ENCODE peak calls at places on chromosome 13, in nine cellular contexts. Q, V, S, X, K, J, U, R and B are unnamed samples.

GRCh38 chr13:79457948-79458347 is 23.0 kb upstream of the NDFIP2 start:
- DNase-seq in Q (no peak), V (peak), S (no peak), X (no peak), K (peak), J (peak), U (no peak), R (no peak), B (no peak)

GRCh38 chr13:103291693-103292572 is 225.7 kb upstream of the SLC10A2 start:
- DNase-seq in Q (no peak), V (peak), S (no peak), X (no peak), K (no peak), J (no peak), U (no peak), R (no peak), B (no peak)

GRCh38 chr13:43080199-43080598 is 56.8 kb downstream of the DNAJC15 start:
- DNase-seq in Q (no peak), V (no peak), S (no peak), X (no peak), K (no peak), J (no peak), U (no peak), R (no peak), B (no peak)

GRCh38 chr13:60655268-60655667 is 258.2 kb downstream of the TDRD3 start:
- DNase-seq in Q (no peak), V (no peak), S (no peak), X (no peak), K (no peak), J (no peak), U (no peak), R (no peak), B (no peak)

GRCh38 chr13:44347905-44348304 is 25.7 kb upstream of the SERP2 start:
- DNase-seq in Q (no peak), V (no peak), S (no peak), X (no peak), K (no peak), J (peak), U (no peak), R (no peak), B (no peak)

GRCh38 chr13:41345921-41346589 is 35.0 kb downstream of the NAA16 start:
- DNase-seq in Q (no peak), V (no peak), S (no peak), X (no peak), K (no peak), J (peak), U (no peak), R (no peak), B (no peak)

GRCh38 chr13:40563350-40564125 is 102.9 kb downstream of the FOXO1 start:
- DNase-seq in Q (no peak), V (no peak), S (no peak), X (no peak), K (no peak), J (peak), U (no peak), R (no peak), B (no peak)

GRCh38 chr13:37413161-37413560 is 185.4 kb downstream of the POSTN start:
- DNase-seq in Q (no peak), V (no peak), S (no peak), X (no peak), K (no peak), J (no peak), U (no peak), R (no peak), B (no peak)

GRCh38 chr13:111626371-111627305 is 306.2 kb downstream of the TEX29 start:
- DNase-seq in Q (no peak), V (no peak), S (no peak), X (no peak), K (no peak), J (no peak), U (peak), R (peak), B (no peak)

GRCh38 chr13:97629601-97630272 is 195.8 kb downstream of the RAP2A start:
- DNase-seq in Q (no peak), V (no peak), S (no peak), X (peak), K (no peak), J (no peak), U (peak), R (no peak), B (no peak)

GRCh38 chr13:78022164-78022877 is 103.7 kb upstream of the EDNRB start:
- DNase-seq in Q (no peak), V (peak), S (no peak), X (no peak), K (peak), J (peak), U (no peak), R (no peak), B (peak)

GRCh38 chr13:92966341-92966740 is 260.3 kb upstream of the GPC6 start:
- DNase-seq in Q (no peak), V (no peak), S (no peak), X (no peak), K (no peak), J (no peak), U (no peak), R (no peak), B (no peak)

GRCh38 chr13:50529154-50529882 is 314.2 kb downstream of the DLEU7 start:
- DNase-seq in Q (no peak), V (peak), S (peak), X (peak), K (no peak), J (peak), U (peak), R (peak), B (peak)

GRCh38 chr13:23468811-23469210 is 35.3 kb upstream of the SACS start:
- DNase-seq in Q (no peak), V (no peak), S (no peak), X (no peak), K (no peak), J (no peak), U (no peak), R (no peak), B (no peak)

GRCh38 chr13:30690282-30691188 is 44.8 kb upstream of the ALOX5AP start:
- DNase-seq in Q (no peak), V (peak), S (peak), X (peak), K (peak), J (peak), U (peak), R (peak), B (peak)

GRCh38 chr13:111662451-111662850 is 342.0 kb downstream of the TEX29 start:
- DNase-seq in Q (no peak), V (no peak), S (no peak), X (no peak), K (no peak), J (no peak), U (peak), R (peak), B (no peak)

GRCh38 chr13:27288397-27288796 is 17.8 kb downstream of the RASL11A start:
- DNase-seq in Q (no peak), V (no peak), S (no peak), X (no peak), K (no peak), J (no peak), U (no peak), R (no peak), B (no peak)

GRCh38 chr13:105273665-105274222 is 1261.7 kb downstream of the EFNB2 start:
- DNase-seq in Q (no peak), V (no peak), S (no peak), X (no peak), K (no peak), J (no peak), U (no peak), R (no peak), B (no peak)

GRCh38 chr13:26486550-26486949 is 70.9 kb upstream of the WASF3 start:
- DNase-seq in Q (no peak), V (no peak), S (no peak), X (no peak), K (no peak), J (no peak), U (no peak), R (peak), B (no peak)

GRCh38 chr13:42654760-42655159 is 80.8 kb downstream of the TNFSF11 start:
- DNase-seq in Q (no peak), V (no peak), S (no peak), X (no peak), K (no peak), J (peak), U (no peak), R (no peak), B (no peak)

GRCh38 chr13:95643814-95644598 is 500 bp downstream of the DZIP1 start:
- DNase-seq in Q (peak), V (peak), S (no peak), X (no peak), K (no peak), J (peak), U (no peak), R (peak), B (no peak)

GRCh38 chr13:106899444-106899843 is 331.5 kb upstream of the ARGLU1 start:
- DNase-seq in Q (no peak), V (no peak), S (no peak), X (no peak), K (no peak), J (no peak), U (no peak), R (no peak), B (no peak)

GRCh38 chr13:27027086-27027667 is 144.4 kb downstream of the USP12 start:
- DNase-seq in Q (no peak), V (no peak), S (no peak), X (no peak), K (no peak), J (no peak), U (no peak), R (no peak), B (no peak)

GRCh38 chr13:42876270-42876714 is 94.9 kb downstream of the FAM216B start:
- DNase-seq in Q (no peak), V (peak), S (no peak), X (no peak), K (no peak), J (peak), U (no peak), R (no peak), B (no peak)

GRCh38 chr13:114177245-114178010 is 1.6 kb upstream of the CFAP97D2 start:
- DNase-seq in Q (no peak), V (no peak), S (no peak), X (no peak), K (no peak), J (no peak), U (no peak), R (no peak), B (no peak)

GRCh38 chr13:32025730-32026129 is 5.8 kb upstream of the FRY start:
- DNase-seq in Q (no peak), V (no peak), S (no peak), X (no peak), K (no peak), J (no peak), U (no peak), R (no peak), B (no peak)

GRCh38 chr13:33722216-33722900 is 95.6 kb upstream of the RFC3 start:
- DNase-seq in Q (no peak), V (peak), S (no peak), X (no peak), K (no peak), J (peak), U (no peak), R (no peak), B (no peak)

GRCh38 chr13:67619987-67620386 is 389.9 kb upstream of the PCDH9 start:
- DNase-seq in Q (no peak), V (peak), S (no peak), X (no peak), K (no peak), J (no peak), U (no peak), R (no peak), B (peak)

GRCh38 chr13:80399340-80400163 is 58.6 kb upstream of the SPRY2 start:
- DNase-seq in Q (no peak), V (no peak), S (no peak), X (peak), K (peak), J (no peak), U (peak), R (no peak), B (no peak)

DNA sequence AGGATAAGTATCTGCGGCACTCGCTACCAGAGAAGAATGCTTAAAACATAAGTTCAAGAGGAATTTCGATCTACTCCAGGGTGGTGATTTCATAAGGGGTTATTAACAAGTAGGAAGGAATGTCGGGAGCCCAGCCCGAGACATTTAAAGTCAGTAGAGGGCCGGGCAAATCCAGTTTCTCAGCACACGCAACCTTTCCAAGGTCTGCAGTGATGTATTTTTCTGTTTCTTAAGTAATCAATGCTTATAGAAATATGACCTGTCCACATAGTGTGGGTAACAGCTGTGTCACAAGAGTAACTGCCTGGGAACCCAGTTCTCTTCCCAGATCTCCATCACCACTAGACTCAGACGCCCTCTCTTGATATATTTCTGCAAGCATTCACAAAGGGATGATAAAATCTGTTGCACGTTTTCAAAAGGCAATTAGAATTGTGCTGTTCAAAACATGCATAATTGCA is 525.9 kb downstream of the MYO16 start:
- DNase-seq in Q (no peak), V (peak), S (peak), X (no peak), K (no peak), J (peak), U (peak), R (no peak), B (peak)
- H3K4me3 ChIP-seq in Q (no peak), V (no peak), S (peak), X (no peak), K (no peak), J (no peak), U (no peak), R (no peak), B (no peak)

DNA sequence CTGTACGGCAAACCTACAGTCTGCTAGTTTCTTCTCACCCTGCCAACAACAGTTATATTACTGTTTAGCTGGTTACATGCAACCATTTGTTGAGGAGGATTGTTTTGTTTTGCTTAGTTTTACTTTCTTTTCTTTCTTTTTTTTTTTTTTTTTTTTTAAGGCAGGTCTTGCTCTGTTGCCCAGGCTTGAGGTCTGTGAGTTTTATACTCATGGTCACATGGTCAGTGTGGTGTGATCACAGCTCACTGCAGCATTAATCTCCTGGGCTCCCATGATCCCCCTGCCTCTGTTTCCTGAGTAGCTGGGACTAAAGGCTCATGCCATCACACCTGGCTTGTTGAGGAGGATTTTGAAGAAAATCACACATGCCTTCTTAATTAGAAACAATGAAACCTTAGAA is 505.6 kb downstream of the GPC5 start:
- DNase-seq in Q (no peak), V (no peak), S (no peak), X (no peak), K (no peak), J (no peak), U (no peak), R (no peak), B (no peak)
- TF ChIP-seq CTCF in Q (no peak), V (no peak), S (no peak), X (no peak), K (no peak), J (no peak), U (no peak), R (no peak), B (no peak)

GRCh38 chr13:24680258-24680920 is at the start of gene ATP12A:
- DNase-seq in Q (peak), V (no peak), S (no peak), X (no peak), K (no peak), J (no peak), U (no peak), R (no peak), B (no peak)
- H3K4me3 ChIP-seq in Q (peak), V (no peak), S (peak), X (peak), K (peak), J (peak), U (peak), R (peak), B (peak)

GRCh38 chr13:20116213-20116612 is 44.6 kb downstream of the GJA3 start:
- DNase-seq in Q (no peak), V (no peak), S (no peak), X (no peak), K (no peak), J (no peak), U (no peak), R (no peak), B (no peak)
- TF ChIP-seq CTCF in Q (peak), V (no peak), S (no peak), X (no peak), K (peak), J (no peak), U (no peak), R (no peak), B (no peak)

GRCh38 chr13:99566125-99567083 is 65.1 kb downstream of the TM9SF2 start:
- DNase-seq in Q (no peak), V (no peak), S (no peak), X (no peak), K (no peak), J (no peak), U (no peak), R (no peak), B (no peak)

GRCh38 chr13:99564389-99564788 is 63.1 kb downstream of the TM9SF2 start:
- DNase-seq in Q (no peak), V (no peak), S (no peak), X (no peak), K (no peak), J (no peak), U (no peak), R (no peak), B (no peak)

GRCh38 chr13:99565478-99566124 is 64.3 kb downstream of the TM9SF2 start:
- DNase-seq in Q (peak), V (peak), S (no peak), X (no peak), K (no peak), J (no peak), U (no peak), R (no peak), B (no peak)
- H3K4me3 ChIP-seq in Q (no peak), V (no peak), S (no peak), X (no peak), K (no peak), J (no peak), U (no peak), R (no peak), B (no peak)

GRCh38 chr13:49220035-49220855 is at the start of gene MLNR:
- DNase-seq in Q (peak), V (no peak), S (no peak), X (peak), K (no peak), J (peak), U (no peak), R (no peak), B (no peak)
- TF ChIP-seq CTCF in Q (peak), V (peak), S (peak), X (peak), K (no peak), J (no peak), U (no peak), R (peak), B (no peak)

GRCh38 chr13:109780880-109781383 is 5.5 kb downstream of the IRS2 start:
- DNase-seq in Q (no peak), V (no peak), S (no peak), X (no peak), K (no peak), J (no peak), U (no peak), R (no peak), B (no peak)
- H3K4me3 ChIP-seq in Q (no peak), V (peak), S (peak), X (peak), K (peak), J (no peak), U (peak), R (peak), B (peak)

DNA sequence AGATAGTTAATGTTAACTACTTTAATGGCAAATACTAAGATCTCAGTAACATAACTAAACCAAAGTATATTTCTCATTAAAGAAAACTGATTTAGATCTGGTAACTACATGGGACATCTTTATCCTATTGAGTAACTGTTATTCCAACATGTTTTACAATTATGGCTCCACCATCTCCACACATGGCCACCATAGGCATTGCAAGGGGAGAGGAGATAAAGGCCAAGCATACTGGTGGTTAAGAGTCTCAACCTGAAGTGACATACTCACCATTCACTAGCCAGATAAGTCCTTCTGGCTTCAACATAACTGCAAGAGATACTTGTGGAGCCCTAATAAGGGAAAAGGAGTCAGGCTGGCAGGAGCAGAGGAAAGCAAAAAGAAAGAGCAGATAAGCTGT is 1586.4 kb upstream of the SPRY2 start:
- DNase-seq in Q (no peak), V (no peak), S (no peak), X (no peak), K (no peak), J (no peak), U (no peak), R (no peak), B (no peak)
- TF ChIP-seq CTCF in Q (peak), V (peak), S (no peak), X (no peak), K (no peak), J (no peak), U (no peak), R (no peak), B (peak)

GRCh38 chr13:112941349-112941748 is 27.7 kb upstream of the MCF2L start:
- DNase-seq in Q (no peak), V (no peak), S (no peak), X (no peak), K (no peak), J (no peak), U (no peak), R (no peak), B (no peak)

GRCh38 chr13:112938680-112939079 is 30.3 kb upstream of the MCF2L start:
- DNase-seq in Q (no peak), V (no peak), S (no peak), X (no peak), K (no peak), J (no peak), U (no peak), R (no peak), B (no peak)

GRCh38 chr13:112943309-112944125 is 25.5 kb upstream of the MCF2L start:
- DNase-seq in Q (peak), V (peak), S (no peak), X (peak), K (no peak), J (peak), U (no peak), R (peak), B (no peak)

GRCh38 chr13:112940236-112940635 is 28.8 kb upstream of the MCF2L start:
- DNase-seq in Q (no peak), V (no peak), S (no peak), X (no peak), K (no peak), J (no peak), U (no peak), R (no peak), B (no peak)

GRCh38 chr13:112942689-112943308 is 26.2 kb upstream of the MCF2L start:
- DNase-seq in Q (peak), V (peak), S (peak), X (peak), K (peak), J (peak), U (peak), R (peak), B (peak)
- H3K4me3 ChIP-seq in Q (peak), V (peak), S (peak), X (peak), K (peak), J (peak), U (peak), R (peak), B (peak)